ENCODE peak calls at places on chromosomes 3 and 15, in ten cellular contexts. V is NCI-H69; H is GM19239; T is stomach; G is AG09319; I is CD8-positive, alpha-beta T cell; K is naive thymus-derived CD4-positive, alpha-beta T cell; U is GM13976; D is kidney tubule cell; O is LoVo. E is an unnamed sample.

GRCh38 chr3:102224171-102224570 is 210.6 kb upstream of the ZPLD1 start:
- DNase-seq in V (no peak), H (no peak), T (no peak), G (peak; percentile 10), I (no peak), K (no peak), U (peak; percentile 27), D (peak; percentile 62), O (peak; percentile 3), E (no peak)

GRCh38 chr3:107660316-107660976 is 137.7 kb downstream of the BBX start:
- DNase-seq in V (peak; percentile 46), H (no peak), T (no peak), G (peak; percentile 34), I (no peak), K (no peak), U (no peak), D (peak; percentile 28), O (no peak), E (no peak)

GRCh38 chr15:31272558-31273257 is 53.9 kb upstream of the KLF13 start:
- DNase-seq in V (no peak), H (no peak), T (peak; percentile 65), G (no peak), I (no peak), K (no peak), U (peak; percentile 27), D (peak; percentile 37), O (peak; percentile 58), E (no peak)

GRCh38 chr3:138051946-138052802 is 42.2 kb downstream of the CLDN18 start:
- DNase-seq in V (peak; percentile 29), H (no peak), T (peak; percentile 75), G (peak; percentile 11), I (no peak), K (no peak), U (peak; percentile 47), D (peak; percentile 52), O (peak; percentile 18), E (peak; percentile 32)

GRCh38 chr15:83206971-83207621 is 527 bp downstream of the HDGFL3 start:
- DNase-seq in V (peak; percentile 71), H (no peak), T (peak; percentile 28), G (no peak), I (peak; percentile 24), K (no peak), U (peak; percentile 56), D (peak; percentile 39), O (no peak), E (peak; percentile 44)

GRCh38 chr15:39587910-39588530 is 7.1 kb downstream of the THBS1 start:
- DNase-seq in V (no peak), H (no peak), T (no peak), G (peak; percentile 61), I (no peak), K (no peak), U (no peak), D (peak; percentile 51), O (no peak), E (peak; percentile 41)

GRCh38 chr15:80695099-80695910 is at the start of gene ABHD17C:
- DNase-seq in V (peak; percentile 56), H (peak; percentile 85), T (peak; percentile 76), G (peak; percentile 20), I (peak; percentile 30), K (peak; percentile 29), U (peak; percentile 84), D (peak; percentile 73), O (peak; percentile 77), E (peak; percentile 70)

GRCh38 chr15:101048191-101049011 is 129.2 kb downstream of the LRRK1 start:
- DNase-seq in V (no peak), H (no peak), T (peak; percentile 18), G (no peak), I (no peak), K (no peak), U (no peak), D (no peak), O (no peak), E (no peak)

GRCh38 chr3:123286308-123287023 is 84.7 kb downstream of the SEC22A start:
- DNase-seq in V (peak; percentile 14), H (peak; percentile 78), T (no peak), G (no peak), I (peak; percentile 29), K (peak; percentile 18), U (peak; percentile 88), D (peak; percentile 59), O (peak; percentile 63), E (peak; percentile 37)

GRCh38 chr3:10485806-10486205 is 19.6 kb downstream of the ATP2B2 start:
- DNase-seq in V (no peak), H (no peak), T (no peak), G (no peak), I (no peak), K (no peak), U (no peak), D (no peak), O (no peak), E (no peak)

GRCh38 chr3:149464706-149465328 is 9.7 kb upstream of the TM4SF4 start:
- DNase-seq in V (no peak), H (no peak), T (no peak), G (no peak), I (no peak), K (no peak), U (no peak), D (no peak), O (no peak), E (no peak)

GRCh38 chr3:30795176-30795575 is 99.3 kb downstream of the GADL1 start:
- DNase-seq in V (no peak), H (no peak), T (no peak), G (no peak), I (no peak), K (no peak), U (no peak), D (no peak), O (no peak), E (no peak)

GRCh38 chr15:74454764-74455500 is 6.0 kb downstream of the UBL7 start:
- DNase-seq in V (no peak), H (no peak), T (no peak), G (no peak), I (no peak), K (no peak), U (no peak), D (no peak), O (no peak), E (no peak)

GRCh38 chr3:111333642-111334041 is 208.4 kb upstream of the CD96 start:
- DNase-seq in V (no peak), H (no peak), T (no peak), G (no peak), I (no peak), K (no peak), U (no peak), D (peak; percentile 20), O (no peak), E (peak; percentile 40)

GRCh38 chr3:30696403-30696819 is 90.0 kb downstream of the TGFBR2 start:
- DNase-seq in V (no peak), H (no peak), T (no peak), G (no peak), I (no peak), K (no peak), U (no peak), D (no peak), O (no peak), E (no peak)